ENCODE peak calls at places on chromosome 2, in six cellular contexts. G is neural progenitor cell, U is GM23338, W is GM23248, R is MM.1S, L is PC-9. J is an unnamed sample.
A peak's percentile ranks its signal among the peaks of the same experiment; 100 is the strongest.

GRCh38 chr2:80459028-80459427 is 154.5 kb upstream of the LRRTM1 start:
- DNase-seq in R (no peak), W (no peak), L (no peak), U (no peak), G (no peak), J (peak; percentile 55)

GRCh38 chr2:25215948-25216679 is 47.7 kb upstream of the POMC start:
- DNase-seq in U (peak; percentile 94), W (peak; percentile 75), G (peak; percentile 86), R (no peak), L (no peak), J (no peak)

GRCh38 chr2:55616509-55617159 is 788 bp downstream of the PPP4R3B start:
- DNase-seq in L (peak; percentile 45), W (peak; percentile 76), U (peak; percentile 49), G (peak; percentile 46), R (peak; percentile 82), J (peak; percentile 43)

GRCh38 chr2:234517971-234518370 is 21.1 kb upstream of the ARL4C start:
- DNase-seq in G (no peak), L (no peak), R (no peak), U (no peak), W (no peak), J (no peak)

GRCh38 chr2:240365971-240366471 is 69.4 kb upstream of the GPC1 start:
- DNase-seq in U (no peak), G (no peak), R (no peak), W (no peak), L (no peak), J (no peak)

GRCh38 chr2:163729874-163730273 is 5.9 kb downstream of the FIGN start:
- DNase-seq in R (no peak), L (no peak), G (no peak), U (peak; percentile 30), W (no peak), J (no peak)

GRCh38 chr2:156399950-156400703 is 36.1 kb upstream of the GPD2 start:
- DNase-seq in R (peak; percentile 47), G (peak; percentile 80), W (peak; percentile 91), U (peak; percentile 71), L (peak; percentile 71), J (peak; percentile 78)

GRCh38 chr2:109545828-109546713 is 67.7 kb downstream of the SEPTIN10 start:
- DNase-seq in G (peak; percentile 74), W (peak; percentile 76), U (peak; percentile 73), R (peak; percentile 57), L (peak; percentile 53), J (peak; percentile 76)

GRCh38 chr2:63614448-63614968 is 25.7 kb downstream of the MDH1 start:
- DNase-seq in G (peak; percentile 52), L (peak; percentile 59), W (peak; percentile 56), U (peak; percentile 96), R (no peak), J (peak; percentile 96)

GRCh38 chr2:157880927-157881326 is 4.8 kb upstream of the ACVR1 start:
- DNase-seq in W (no peak), G (no peak), R (no peak), U (no peak), L (no peak), J (peak; percentile 82)

GRCh38 chr2:64488050-64488974 is 34.4 kb downstream of the LGALSL start:
- DNase-seq in G (peak; percentile 83), W (peak; percentile 59), L (peak; percentile 74), U (peak; percentile 89), R (peak; percentile 81), J (peak; percentile 83)

GRCh38 chr2:133760366-133760765 is 192.1 kb upstream of the NCKAP5 start:
- DNase-seq in U (no peak), G (no peak), W (no peak), R (no peak), L (no peak), J (no peak)

GRCh38 chr2:42076357-42076921 is 28.6 kb downstream of the PKDCC start:
- DNase-seq in W (no peak), U (no peak), L (no peak), G (no peak), R (no peak), J (peak; percentile 39)

GRCh38 chr2:241280291-241280690 is 35.2 kb downstream of the HDLBP start:
- DNase-seq in L (no peak), U (no peak), R (peak; percentile 63), G (no peak), W (no peak), J (no peak)

GRCh38 chr2:240720686-240721595 is 29.3 kb downstream of the AQP12A start:
- DNase-seq in W (no peak), R (no peak), L (no peak), U (no peak), G (no peak), J (no peak)

GRCh38 chr2:75065402-75066008 is 107.1 kb downstream of the POLE4 start:
- DNase-seq in G (no peak), L (no peak), W (peak; percentile 64), R (no peak), U (no peak), J (no peak)

GRCh38 chr2:12089001-12089400 is 342.6 kb downstream of the LPIN1 start:
- DNase-seq in L (no peak), G (no peak), U (no peak), W (no peak), R (no peak), J (peak; percentile 54)

GRCh38 chr2:3479430-3480320 is 39.7 kb downstream of the ADI1 start:
- DNase-seq in W (no peak), U (no peak), L (no peak), G (no peak), R (no peak), J (no peak)

GRCh38 chr2:191302459-191303155 is 57.4 kb downstream of the MYO1B start:
- DNase-seq in G (peak; percentile 17), U (peak; percentile 44), W (no peak), R (peak; percentile 20), L (peak; percentile 37), J (peak; percentile 46)

GRCh38 chr2:201432038-201432437 is 19.2 kb downstream of the TRAK2 start:
- DNase-seq in U (no peak), R (no peak), L (no peak), G (no peak), W (peak; percentile 64), J (peak; percentile 74)

GRCh38 chr2:173357351-173357750 is 2.7 kb downstream of the CDCA7 start:
- DNase-seq in G (no peak), W (no peak), R (no peak), U (no peak), L (no peak), J (no peak)

GRCh38 chr2:4561206-4561605 is 857.8 kb downstream of the DCDC2C start:
- DNase-seq in W (no peak), U (no peak), R (no peak), L (no peak), G (no peak), J (no peak)

GRCh38 chr2:23705771-23706612 is 220.9 kb downstream of the ATAD2B start:
- DNase-seq in R (no peak), U (no peak), G (no peak), L (no peak), W (no peak), J (no peak)

DNA sequence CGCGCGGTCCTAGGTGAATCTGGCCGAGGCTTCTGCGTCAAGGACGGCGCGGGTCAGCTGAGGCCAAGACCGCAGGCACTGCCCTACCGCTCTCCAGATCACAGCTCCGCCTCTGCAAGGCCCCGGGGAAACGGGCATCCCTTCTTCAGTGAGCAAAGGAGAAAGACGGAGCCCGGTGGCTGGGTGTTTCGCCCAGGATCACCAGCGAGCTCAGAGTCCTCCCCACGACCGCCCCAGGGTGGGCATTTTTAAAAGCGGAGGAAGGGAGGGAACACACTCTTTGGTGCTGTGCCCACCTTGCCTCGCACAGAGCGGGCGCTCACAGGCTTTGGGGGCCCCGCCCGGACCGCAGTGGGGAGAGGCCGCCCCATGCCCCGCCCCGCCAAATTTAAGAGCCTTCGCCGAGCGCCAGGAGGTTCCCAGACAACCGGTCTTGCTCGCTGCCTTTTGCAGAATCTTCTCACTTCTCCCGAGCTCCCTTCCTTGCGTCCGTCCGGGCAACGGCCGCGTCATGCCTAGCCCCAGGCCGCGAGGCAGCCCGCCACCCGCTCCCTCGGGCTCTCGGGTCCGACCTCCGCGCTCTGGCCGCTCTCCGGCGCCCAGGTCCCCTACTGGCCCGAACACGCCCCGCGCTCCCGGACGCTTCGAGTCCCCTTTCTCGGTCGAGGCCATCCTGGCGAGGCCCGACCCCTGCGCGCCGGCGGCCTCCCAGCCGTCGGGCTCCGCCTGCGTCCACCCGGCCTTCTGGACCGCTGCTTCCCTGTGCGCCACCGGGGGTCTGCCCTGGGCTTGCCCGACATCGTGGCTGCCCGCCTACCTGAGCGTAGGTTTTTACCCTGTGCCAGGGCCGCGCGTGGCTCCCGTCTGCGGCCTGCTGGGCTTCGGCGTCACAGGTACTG is at the start of gene NOTO:
- DNase-seq in U (peak; percentile 82), W (peak; percentile 39), L (no peak), G (peak; percentile 63), R (no peak), J (no peak)
- TF ChIP-seq EZH2 in U (peak; percentile 42), W (peak; percentile 43), L (no peak), G (peak; percentile 100), R (no peak), J (peak; percentile 88)

GRCh38 chr2:38261569-38262513 is 115.2 kb downstream of the ATL2 start:
- DNase-seq in R (no peak), G (peak; percentile 4), W (no peak), L (no peak), U (no peak), J (no peak)

GRCh38 chr2:38260469-38260868 is 116.6 kb downstream of the ATL2 start:
- DNase-seq in U (no peak), L (no peak), G (no peak), W (no peak), R (no peak), J (no peak)

GRCh38 chr2:38263293-38263692 is 113.8 kb downstream of the ATL2 start:
- DNase-seq in G (no peak), L (no peak), W (no peak), R (no peak), U (no peak), J (no peak)

GRCh38 chr2:38262514-38262871 is 114.6 kb downstream of the ATL2 start:
- DNase-seq in L (no peak), W (no peak), U (no peak), R (no peak), G (peak; percentile 59), J (no peak)

GRCh38 chr2:38260972-38261371 is 116.1 kb downstream of the ATL2 start:
- DNase-seq in W (no peak), L (no peak), G (no peak), R (no peak), U (no peak), J (no peak)
- H3F3A ChIP-seq in W (no peaks in the 10 kb centered on the region), L (no peaks in the 10 kb centered on the region), G (peaks cover 7% of the 10 kb centered on the region), R (no peaks in the 10 kb centered on the region), U (no peaks in the 10 kb centered on the region), J (no peaks in the 10 kb centered on the region)

GRCh38 chr2:152098798-152099654 is at the start of gene CACNB4:
- DNase-seq in W (peak; percentile 46), U (peak; percentile 77), R (no peak), G (peak; percentile 66), L (peak; percentile 5), J (no peak)
- TF ChIP-seq EZH2 in W (no peak), U (peak; percentile 41), R (no peak), G (peak; percentile 61), L (peak; percentile 72), J (peak; percentile 97)

GRCh38 chr2:60317029-60317386 is 236.4 kb downstream of the BCL11A start:
- DNase-seq in W (no peak), R (no peak), L (no peak), G (no peak), U (no peak), J (no peak)

GRCh38 chr2:60312618-60313017 is 240.8 kb downstream of the BCL11A start:
- DNase-seq in R (peak; percentile 21), L (no peak), U (no peak), W (no peak), G (no peak), J (no peak)

GRCh38 chr2:60316381-60317028 is 236.9 kb downstream of the BCL11A start:
- DNase-seq in R (no peak), W (no peak), G (peak; percentile 61), L (no peak), U (no peak), J (no peak)

GRCh38 chr2:60311524-60311923 is 241.9 kb downstream of the BCL11A start:
- DNase-seq in U (no peak), W (no peak), G (no peak), R (no peak), L (no peak), J (no peak)

GRCh38 chr2:60313470-60314172 is 239.8 kb downstream of the BCL11A start:
- DNase-seq in L (no peak), R (no peak), U (no peak), W (no peak), G (no peak), J (no peak)
- H3F3A ChIP-seq in L (no peaks in the 10 kb centered on the region), R (no peaks in the 10 kb centered on the region), U (no peaks in the 10 kb centered on the region), W (no peaks in the 10 kb centered on the region), G (peaks cover 3% of the 10 kb centered on the region), J (no peaks in the 10 kb centered on the region)